ENCODE peak calls at places on chromosomes 13 and 19, in eight cellular contexts. U is GM12864, V is tibial artery, Q is sigmoid colon, P is cardiac muscle cell, O is heart left ventricle, G is AG09309, N is fibroblast of mammary gland. S is an unnamed sample.

GRCh38 chr19:37981785-37982475 is 74.9 kb downstream of the SIPA1L3 start:
- DNase-seq in U (no peak), N (no peak), V (peak; percentile 27), G (no peak), Q (no peak), O (no peak), P (no peak), S (no peak)

GRCh38 chr19:11268783-11269267 is 6.5 kb upstream of the DOCK6 start:
- DNase-seq in P (peak; percentile 89), Q (peak; percentile 91), U (no peak), N (peak; percentile 78), G (no peak), O (peak; percentile 88), V (no peak), S (no peak)

GRCh38 chr13:74443623-74444022 is 309.4 kb upstream of the KLF12 start:
- DNase-seq in P (peak; percentile 85), G (peak; percentile 52), U (no peak), Q (no peak), O (no peak), N (peak; percentile 86), V (no peak), S (no peak)

GRCh38 chr13:20415288-20415644 is 110.4 kb downstream of the CRYL1 start:
- DNase-seq in P (no peak), G (no peak), Q (no peak), U (no peak), O (no peak), V (no peak), N (no peak), S (no peak)

GRCh38 chr13:83881917-83882625 is at the start of gene SLITRK1:
- DNase-seq in Q (no peak), G (no peak), V (peak; percentile 59), P (peak; percentile 69), N (peak; percentile 59), O (no peak), U (no peak), S (no peak)

GRCh38 chr13:35479223-35479536 is 2.7 kb upstream of the MAB21L1 start:
- DNase-seq in N (peak; percentile 46), G (no peak), V (no peak), O (no peak), P (no peak), U (no peak), Q (no peak), S (no peak)

GRCh38 chr19:46834984-46835383 is 15.7 kb downstream of the AP2S1 start:
- DNase-seq in P (no peak), V (no peak), U (no peak), Q (no peak), G (no peak), N (no peak), O (no peak), S (no peak)

GRCh38 chr13:58630794-58631193 is 999.2 kb downstream of the PCDH17 start:
- DNase-seq in V (no peak), G (no peak), N (no peak), P (no peak), O (no peak), Q (no peak), U (no peak), S (no peak)

GRCh38 chr13:59931621-59932020 is 232.1 kb downstream of the DIAPH3 start:
- DNase-seq in G (no peak), O (no peak), Q (no peak), P (no peak), N (no peak), U (no peak), V (no peak), S (no peak)

GRCh38 chr13:94188173-94188869 is 291.2 kb downstream of the DCT start:
- DNase-seq in N (no peak), V (no peak), O (no peak), Q (no peak), U (no peak), P (no peak), G (no peak), S (no peak)

GRCh38 chr19:10836478-10837325 is 690 bp upstream of the TMED1 start:
- DNase-seq in G (no peak), O (peak; percentile 93), V (peak; percentile 92), P (peak; percentile 91), N (peak; percentile 84), U (peak; percentile 87), Q (peak; percentile 94), S (no peak)

GRCh38 chr13:67841071-67841470 is 610.9 kb upstream of the PCDH9 start:
- DNase-seq in O (no peak), N (no peak), V (no peak), G (no peak), P (no peak), U (no peak), Q (no peak), S (no peak)

GRCh38 chr19:506404-507285 is 652 bp upstream of the TPGS1 start:
- DNase-seq in O (peak; percentile 99), U (peak; percentile 98), P (peak; percentile 95), G (peak; percentile 100), Q (peak; percentile 100), N (peak; percentile 100), V (peak; percentile 99), S (peak; percentile 99)

GRCh38 chr13:23992722-23993438 is 95.6 kb upstream of the C1QTNF9B start:
- DNase-seq in P (no peak), V (no peak), N (no peak), Q (no peak), U (no peak), O (no peak), G (no peak), S (no peak)

GRCh38 chr13:112657850-112658445 is 31.9 kb upstream of the ATP11A start:
- DNase-seq in G (peak; percentile 34), Q (no peak), O (peak; percentile 50), U (no peak), V (no peak), P (peak; percentile 86), N (peak; percentile 22), S (no peak)

GRCh38 chr13:100490692-100491091 is 97.9 kb downstream of the GGACT start:
- DNase-seq in Q (no peak), P (no peak), N (no peak), G (no peak), U (no peak), V (no peak), O (no peak), S (no peak)

GRCh38 chr13:40758811-40759210 is 12.2 kb downstream of the MRPS31 start:
- DNase-seq in Q (no peak), V (no peak), O (no peak), U (peak; percentile 53), P (no peak), G (no peak), N (no peak), S (no peak)

DNA sequence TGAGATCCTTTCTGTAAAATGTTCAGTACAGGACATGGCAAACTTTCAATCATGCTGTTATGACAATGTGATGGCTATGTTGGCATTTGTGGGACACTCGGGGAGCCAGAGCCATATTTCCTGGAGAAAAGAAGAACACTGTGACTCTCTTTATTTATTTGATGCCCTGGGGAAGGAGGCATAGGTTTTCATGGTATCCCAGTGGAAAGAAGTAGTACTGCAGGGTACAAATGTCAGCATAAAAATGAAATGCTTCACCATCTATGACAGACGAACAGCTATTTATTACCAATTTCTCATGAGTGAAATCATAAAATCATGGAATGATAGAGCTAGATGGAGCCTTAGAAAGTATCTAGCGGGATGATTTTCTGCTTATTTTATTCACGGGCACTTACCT is 217.1 kb downstream of the COL4A1 start:
- DNase-seq in N (no peak), U (no peak), P (no peak), O (no peak), G (no peak), V (no peak), Q (no peak), S (no peak)
- TF ChIP-seq CTCF in N (peak; percentile 52), U (peak; percentile 30), P (peak; percentile 31), O (no peak), G (peak; percentile 34), V (peak; percentile 27), Q (no peak), S (no peak)

GRCh38 chr13:106865706-106866288 is 297.9 kb upstream of the ARGLU1 start:
- DNase-seq in Q (no peak), O (no peak), G (no peak), U (no peak), V (no peak), P (no peak), N (no peak), S (no peak)

DNA sequence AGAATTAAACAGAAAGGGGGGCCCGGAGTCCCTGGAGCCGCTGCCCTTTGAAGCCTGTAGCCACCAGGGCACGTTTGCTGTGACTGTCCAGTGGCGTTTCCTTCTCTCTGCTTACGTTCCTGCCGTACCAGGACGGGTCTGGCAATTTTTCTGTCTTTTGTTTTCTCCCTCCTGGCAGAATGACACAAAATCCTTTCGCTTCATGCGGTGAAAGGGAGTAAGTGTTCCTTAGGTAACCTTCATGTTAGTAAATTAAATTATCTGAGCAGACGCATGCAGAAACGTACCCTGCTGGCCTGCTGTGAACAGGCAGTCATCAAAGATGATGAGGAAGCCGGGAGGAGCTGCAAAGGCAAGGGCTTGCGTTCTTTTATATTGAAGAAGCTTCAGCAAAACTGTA is 299.3 kb upstream of the ARGLU1 start:
- DNase-seq in O (no peak), Q (no peak), V (no peak), U (no peak), G (no peak), N (no peak), P (peak; percentile 11), S (no peak)
- TF ChIP-seq CTCF in O (no peak), Q (no peak), V (peak; percentile 24), U (no peak), G (no peak), N (no peak), P (no peak), S (no peak)

DNA sequence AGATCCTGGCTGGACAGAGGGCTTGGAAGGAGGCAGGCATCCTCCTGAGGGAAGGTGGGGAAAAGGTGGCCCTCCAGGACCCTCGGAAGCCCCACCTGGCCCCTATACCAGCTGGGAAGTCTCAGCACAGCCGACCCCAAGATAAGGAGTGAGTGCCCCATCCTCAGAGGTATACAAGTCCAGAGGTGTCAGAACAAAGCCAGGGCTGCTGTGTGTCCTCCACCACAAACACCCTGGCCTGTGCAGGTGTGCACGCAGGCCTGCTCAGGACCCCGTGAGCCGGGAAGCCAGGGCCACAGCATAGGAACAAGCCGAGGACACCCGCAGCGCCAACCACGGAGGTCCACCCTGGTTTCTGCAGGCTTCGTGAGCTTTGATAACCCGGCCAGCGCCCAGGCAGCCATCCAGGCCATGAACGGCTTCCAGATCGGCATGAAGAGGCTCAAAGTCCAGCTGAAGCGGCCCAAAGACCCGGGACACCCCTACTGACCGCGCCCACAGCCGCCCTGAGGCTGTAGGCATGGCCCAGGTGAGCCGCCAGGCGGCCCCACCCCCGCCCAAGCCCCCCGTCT is 68.6 kb downstream of the CELF5 start:
- DNase-seq in G (no peak), O (no peak), U (no peak), P (no peak), V (no peak), Q (no peak), N (no peak), S (no peak)
- TF ChIP-seq CTCF in G (no peak), O (no peak), U (no peak), P (no peak), V (no peak), Q (no peak), N (no peak), S (no peak)

DNA sequence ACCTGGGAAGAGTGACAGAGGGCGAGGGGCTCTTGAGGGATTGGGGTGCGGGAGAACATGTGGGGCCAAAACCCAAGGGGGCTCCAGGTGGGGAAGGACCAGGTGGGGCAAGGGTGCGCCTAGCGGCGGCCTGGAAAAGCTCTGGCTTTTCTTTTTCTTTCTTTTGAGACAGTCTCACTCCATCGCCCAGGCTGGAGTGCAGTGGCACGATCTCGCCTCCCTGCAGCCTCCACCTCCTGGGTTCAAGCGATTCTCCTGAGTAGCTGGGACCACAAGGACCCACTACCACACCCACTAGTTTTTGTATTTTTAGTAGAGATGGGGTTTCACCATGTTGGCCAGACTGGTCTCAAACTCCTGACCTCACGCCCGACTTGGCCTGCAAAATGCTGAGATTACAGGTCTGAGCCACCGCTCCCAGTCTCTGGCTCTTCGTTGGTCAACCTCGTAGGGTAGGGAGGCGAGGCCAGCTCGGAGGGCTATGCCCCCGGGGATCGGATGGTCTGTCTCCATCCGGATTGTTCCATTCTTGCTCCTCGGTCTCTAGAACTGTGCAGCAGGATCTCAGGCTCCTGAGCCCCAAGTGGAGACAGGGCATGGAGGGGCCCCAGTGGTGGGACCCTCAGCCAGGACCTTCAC is 3.7 kb downstream of the GADD45B start:
- DNase-seq in O (no peak), P (no peak), U (no peak), Q (no peak), N (no peak), G (no peak), V (no peak), S (no peak)
- TF ChIP-seq CTCF in O (no peak), P (no peak), U (peak; percentile 78), Q (no peak), N (no peak), G (peak; percentile 21), V (no peak), S (peak; percentile 42)

S was measured in GM13977.